ENCODE peak calls at places on chromosomes 1 and 21, in six cellular contexts. I is IMR-90, D is adrenal gland, B is A549, O is stomach, S is breast epithelium. F is an unnamed sample.

GRCh38 chr1:101044749-101045148 is 19.2 kb upstream of the DPH5 start:
- DNase-seq in I (no peak), D (no peak), B (no peak), O (no peak), S (no peak), F (no peak)

GRCh38 chr1:226884116-226884515 is 13.7 kb downstream of the PSEN2 start:
- DNase-seq in I (peak), D (no peak), B (no peak), O (no peak), S (no peak), F (no peak)

GRCh38 chr1:160206421-160207117 is 1.4 kb downstream of the PEA15 start:
- DNase-seq in I (peak), D (peak), B (peak), O (no peak), S (peak), F (no peak)

GRCh38 chr1:91226741-91227140 is 177.9 kb downstream of the HFM1 start:
- DNase-seq in I (no peak), D (no peak), B (no peak), O (no peak), S (peak), F (no peak)

GRCh38 chr1:157400766-157401165 is 151.5 kb downstream of the FCRL5 start:
- DNase-seq in I (no peak), D (no peak), B (no peak), O (no peak), S (no peak), F (no peak)

GRCh38 chr21:43716376-43717165 is 2.4 kb upstream of the PDXK start:
- DNase-seq in I (peak), D (no peak), B (no peak), O (no peak), S (no peak), F (no peak)

GRCh38 chr1:57719274-57719673 is 295.4 kb upstream of the DAB1 start:
- DNase-seq in I (no peak), D (no peak), B (no peak), O (no peak), S (no peak), F (no peak)

GRCh38 chr21:46065215-46065992 is 32.5 kb upstream of the COL6A2 start:
- DNase-seq in I (peak), D (no peak), B (no peak), O (no peak), S (peak), F (no peak)

GRCh38 chr21:35478096-35479080 is 429.3 kb upstream of the RUNX1 start:
- DNase-seq in I (peak), D (no peak), B (no peak), O (no peak), S (no peak), F (no peak)

GRCh38 chr1:99784809-99785255 is 18.4 kb upstream of the FRRS1 start:
- DNase-seq in I (no peak), D (no peak), B (no peak), O (no peak), S (no peak), F (no peak)

GRCh38 chr1:233025156-233025555 is 74.7 kb downstream of the NTPCR start:
- DNase-seq in I (peak), D (peak), B (peak), O (peak), S (peak), F (no peak)

GRCh38 chr1:23751050-23751814 is 8.0 kb downstream of the ELOA start:
- DNase-seq in I (peak), D (peak), B (peak), O (peak), S (no peak), F (no peak)

GRCh38 chr1:110612060-110612745 is 6.0 kb upstream of the KCNA2 start:
- DNase-seq in I (no peak), D (no peak), B (no peak), O (no peak), S (no peak), F (no peak)

GRCh38 chr1:40870135-40870728 is 8.1 kb upstream of the CITED4 start:
- DNase-seq in I (peak), D (no peak), B (no peak), O (no peak), S (no peak), F (no peak)

GRCh38 chr21:41250519-41250918 is 66.1 kb upstream of the FAM3B start:
- DNase-seq in I (peak), D (no peak), B (no peak), O (peak), S (peak), F (no peak)

GRCh38 chr1:52636701-52637695 is 4.0 kb downstream of the SHISAL2A start:
- DNase-seq in I (no peak), D (no peak), B (no peak), O (no peak), S (no peak), F (no peak)

GRCh38 chr1:209490013-209490412 is 93.5 kb upstream of the CAMK1G start:
- DNase-seq in I (peak), D (no peak), B (peak), O (no peak), S (no peak), F (no peak)

GRCh38 chr1:243433737-243434370 is 178.0 kb downstream of the SDCCAG8 start:
- DNase-seq in I (peak), D (no peak), B (no peak), O (no peak), S (no peak), F (no peak)

GRCh38 chr1:62356257-62356835 is 37.1 kb upstream of the KANK4 start:
- DNase-seq in I (peak), D (peak), B (peak), O (no peak), S (no peak), F (no peak)

GRCh38 chr1:110472546-110472945 is 21.6 kb downstream of the PROK1 start:
- DNase-seq in I (no peak), D (no peak), B (no peak), O (no peak), S (no peak), F (no peak)

GRCh38 chr21:36647279-36648093 is 51.4 kb upstream of the SIM2 start:
- DNase-seq in I (peak), D (no peak), B (peak), O (peak), S (no peak), F (no peak)

GRCh38 chr1:192225713-192226112 is 67.5 kb downstream of the RGS18 start:
- DNase-seq in I (peak), D (no peak), B (no peak), O (no peak), S (no peak), F (no peak)

GRCh38 chr1:30151119-30151518 is 572.3 kb downstream of the MATN1 start:
- DNase-seq in I (no peak), D (no peak), B (no peak), O (no peak), S (no peak), F (no peak)

GRCh38 chr1:231139125-231139649 is 22.7 kb upstream of the TRIM67 start:
- DNase-seq in I (peak), D (peak), B (no peak), O (no peak), S (no peak), F (no peak)

GRCh38 chr21:29571949-29572348 is 273.2 kb downstream of the BACH1 start:
- DNase-seq in I (no peak), D (no peak), B (no peak), O (no peak), S (no peak), F (no peak)

GRCh38 chr1:108107658-108108057 is 92.5 kb downstream of the SLC25A24 start:
- DNase-seq in I (peak), D (no peak), B (peak), O (no peak), S (no peak), F (no peak)

GRCh38 chr1:29123871-29124365 is at the start of gene TMEM200B:
- DNase-seq in I (no peak), D (no peak), B (no peak), O (no peak), S (no peak), F (no peak)

GRCh38 chr1:167561753-167562152 is 8.2 kb upstream of the CREG1 start:
- DNase-seq in I (no peak), D (no peak), B (no peak), O (no peak), S (no peak), F (no peak)
- H3K4me3 ChIP-seq in I (no peak), D (no peak), B (no peak), O (no peak), S (no peak), F (no peak)

DNA sequence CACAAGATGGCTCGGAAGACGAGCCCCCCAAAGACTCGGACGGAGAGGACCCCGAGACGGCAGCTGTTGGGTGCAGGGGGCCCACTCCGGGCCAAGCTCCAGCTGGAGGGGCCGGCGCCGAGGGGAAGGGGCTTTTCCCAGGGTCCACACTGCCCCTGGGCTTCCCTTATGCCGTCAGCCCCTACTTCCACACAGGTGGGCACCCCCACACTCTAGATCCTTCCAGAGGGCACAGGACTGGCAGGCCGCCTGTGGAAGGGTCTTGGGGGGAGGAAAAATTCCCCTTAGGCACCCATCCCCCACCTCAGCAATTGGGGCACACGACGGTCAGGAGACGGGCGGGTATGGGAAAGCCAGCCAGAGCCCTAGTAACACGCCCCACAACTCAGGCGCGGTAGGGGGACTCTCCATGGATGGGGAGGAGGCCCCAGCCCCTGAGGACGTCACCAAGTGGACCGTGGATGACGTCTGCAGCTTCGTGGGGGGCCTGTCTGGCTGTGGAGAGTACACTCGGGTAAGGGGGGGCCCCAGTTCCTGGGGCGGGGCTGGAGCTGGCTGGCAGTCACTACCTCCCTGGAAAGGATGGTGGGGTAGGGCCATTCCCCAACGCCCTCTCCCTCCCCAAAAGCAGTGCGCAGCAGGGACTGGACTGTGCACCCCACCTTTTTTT is 16.1 kb downstream of the NOC2L start:
- DNase-seq in I (peak), D (peak), B (peak), O (no peak), S (no peak), F (no peak)
- H3K27ac ChIP-seq in I (peak), D (peak), B (peak), O (peak), S (peak), F (peak)

GRCh38 chr1:230011333-230012092 is 55.5 kb upstream of the GALNT2 start:
- DNase-seq in I (no peak), D (no peak), B (no peak), O (no peak), S (no peak), F (no peak)
- TF ChIP-seq POLR2A in I (no peak), D (no peak), B (no peak), O (no peak), S (no peak), F (no peak)

DNA sequence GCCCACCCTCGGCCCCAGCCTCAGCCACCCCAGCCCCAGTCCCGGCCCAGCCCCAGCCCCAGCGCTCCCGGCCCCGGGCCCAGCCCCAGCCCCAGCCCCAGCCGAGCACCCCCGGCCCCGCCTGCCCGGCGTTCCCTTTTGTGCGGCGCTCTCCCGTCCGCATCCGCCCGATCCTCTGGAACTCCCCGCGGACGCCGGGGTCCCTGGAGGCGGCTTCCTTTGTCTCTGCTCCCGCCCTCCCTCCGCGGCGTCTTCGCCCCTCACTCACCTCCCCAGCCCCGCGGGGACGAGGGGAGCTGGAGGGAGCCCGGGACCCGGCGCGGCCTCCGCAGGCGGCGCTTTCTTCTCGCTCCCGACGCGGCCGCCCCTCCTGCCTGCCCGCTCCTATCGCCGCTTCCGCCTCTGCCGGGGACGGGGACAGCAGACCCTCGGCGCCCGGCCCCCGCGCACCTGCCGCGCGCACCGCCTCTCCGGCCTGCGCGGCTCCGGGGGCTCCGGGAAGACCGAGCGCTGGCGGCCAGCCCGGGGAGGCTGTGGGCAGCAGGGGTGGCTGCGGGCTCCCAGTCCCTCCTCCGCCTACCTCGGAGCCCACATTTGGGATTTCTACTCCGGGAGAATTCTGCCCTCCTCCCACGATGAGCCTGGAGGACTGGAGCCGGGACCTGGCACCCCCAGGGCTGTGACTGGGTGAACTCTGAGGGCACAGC is 14.0 kb downstream of the AGRN start:
- DNase-seq in I (no peak), D (no peak), B (no peak), O (no peak), S (no peak), F (no peak)
- H3K4me3 ChIP-seq in I (no peak), D (no peak), B (no peak), O (peak), S (peak), F (peak)

GRCh38 chr1:54275349-54275748 is 75.4 kb downstream of the MRPL37 start:
- DNase-seq in I (peak), D (peak), B (no peak), O (peak), S (peak), F (no peak)
- H3K27ac ChIP-seq in I (peak), D (peak), B (no peak), O (peak), S (peak), F (peak)

DNA sequence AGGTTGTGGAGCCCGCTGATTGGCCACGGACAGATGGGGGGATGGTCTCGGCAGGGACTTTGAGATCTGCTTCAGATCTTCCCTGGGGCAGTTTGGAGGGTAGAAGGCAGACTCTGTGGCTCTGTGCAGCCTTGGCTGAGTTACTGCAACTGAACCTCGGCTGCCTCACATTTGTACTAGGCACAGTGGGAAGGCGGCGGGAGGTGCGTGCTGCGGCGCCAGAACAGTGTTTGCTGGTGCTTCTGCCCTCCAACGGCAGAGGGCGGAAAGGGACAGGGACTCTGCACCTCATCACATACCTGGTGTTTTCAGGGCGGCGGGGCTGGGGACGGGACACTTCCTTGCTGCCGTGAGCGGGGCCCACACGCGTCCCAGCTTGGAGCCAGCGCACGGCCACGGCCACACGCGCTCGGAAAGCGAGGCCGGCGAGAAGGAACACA is 26.2 kb downstream of the SLC66A1 start:
- DNase-seq in I (no peak), D (no peak), B (no peak), O (no peak), S (peak), F (no peak)
- TF ChIP-seq POLR2A in I (no peak), D (no peak), B (no peak), O (no peak), S (no peak), F (no peak)

GRCh38 chr21:9759972-9760371 is 761.4 kb upstream of the TPTE start:
- DNase-seq in I (no peak), D (no peak), B (no peak), O (no peak), S (no peak), F (no peak)
- H3K4me3 ChIP-seq in I (no peak), D (no peak), B (no peak), O (no peak), S (no peak), F (no peak)

GRCh38 chr1:178912597-178912996 is 41.7 kb upstream of the ANGPTL1 start:
- DNase-seq in I (peak), D (no peak), B (no peak), O (no peak), S (no peak), F (no peak)

GRCh38 chr1:178908358-178908757 is 37.5 kb upstream of the ANGPTL1 start:
- DNase-seq in I (peak), D (no peak), B (no peak), O (no peak), S (no peak), F (no peak)

DNA sequence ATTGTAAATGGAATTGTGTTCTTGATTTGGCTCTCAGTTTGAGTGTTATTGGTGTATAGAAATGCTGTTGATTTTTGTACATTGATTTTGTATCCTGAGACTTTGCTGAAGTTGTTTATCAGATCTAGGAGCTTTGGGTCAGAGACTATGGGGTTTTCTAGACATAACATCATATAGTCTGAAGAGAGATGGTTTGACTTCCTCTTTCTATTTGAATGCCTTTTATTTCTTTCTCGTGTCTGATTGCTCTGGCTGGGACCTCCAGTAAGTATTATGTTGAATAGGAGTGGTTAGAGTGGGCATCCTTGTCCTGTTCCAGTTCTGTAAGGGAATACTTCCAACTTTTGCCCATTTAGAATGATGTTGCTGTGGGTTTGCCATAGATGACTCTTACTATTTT is 39.1 kb upstream of the ANGPTL1 start:
- DNase-seq in I (no peak), D (no peak), B (no peak), O (no peak), S (no peak), F (no peak)
- H3K27ac ChIP-seq in I (no peak), D (no peak), B (no peak), O (no peak), S (no peak), F (no peak)

DNA sequence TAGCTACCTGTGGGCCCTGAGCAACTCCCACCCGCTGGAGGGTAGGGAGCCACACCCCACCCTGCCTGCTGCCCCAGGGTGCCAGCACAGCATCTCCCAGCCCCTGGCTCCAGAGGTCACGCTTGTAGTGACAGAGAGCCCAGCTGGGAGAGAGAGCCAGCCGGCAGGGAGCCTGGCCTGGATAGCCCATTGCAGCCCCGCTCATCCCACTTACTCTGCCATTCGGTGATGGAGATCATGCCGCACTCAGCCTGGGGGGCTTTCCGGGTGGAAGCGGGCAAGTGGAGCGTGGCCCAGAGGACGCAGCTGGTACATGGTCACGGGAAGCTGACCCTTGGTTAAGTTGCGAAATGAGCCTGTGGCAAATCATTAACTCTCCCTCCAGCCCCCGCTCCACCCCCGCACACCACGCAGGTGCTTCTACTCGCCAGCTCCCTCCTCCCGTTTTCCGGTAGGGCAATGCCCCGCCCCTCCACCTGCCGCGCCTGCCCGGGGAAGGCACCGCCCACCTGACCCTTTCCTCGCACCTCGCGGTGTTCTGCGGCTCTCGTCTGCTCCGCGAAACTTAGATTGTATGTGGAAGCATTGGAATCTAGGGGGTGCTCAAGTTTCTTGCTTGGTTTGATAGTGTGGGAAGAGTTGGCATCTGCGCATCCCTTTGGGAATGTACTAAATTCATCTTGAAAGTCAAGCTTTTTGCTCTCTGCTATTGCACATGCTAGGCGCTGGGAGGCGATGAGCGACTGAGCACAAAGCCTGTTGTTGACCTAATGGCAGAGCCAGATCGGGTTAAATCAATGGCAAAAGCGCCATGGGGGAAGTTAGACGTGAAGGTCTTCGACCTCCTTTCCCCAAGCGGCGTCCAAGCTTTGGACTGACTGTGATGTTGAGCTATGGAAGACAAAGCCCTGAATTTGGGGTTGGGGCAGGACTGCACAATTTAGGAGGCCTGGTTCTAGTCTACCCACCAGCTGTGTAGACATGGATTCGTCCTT is at the start of gene GOLT1A:
- DNase-seq in I (peak), D (peak), B (peak), O (peak), S (peak), F (no peak)
- TF ChIP-seq POLR2A in I (peak), D (no peak), B (no peak), O (no peak), S (no peak), F (no peak)

F was measured in esophagus squamous epithelium.